ENCODE peak calls at places on chromosomes 12 and 14, in four cellular contexts. One of them, this sample, is unnamed.

GRCh38 chr12:15591811-15592210 is 197.4 kb downstream of the EPS8 start:
- DNase-seq in K562: no peak
- DNase-seq in IMR-90: no peak
- DNase-seq in SK-N-SH: no peak
- DNase-seq in this sample: no peak

GRCh38 chr14:75879031-75879430 is 102.8 kb downstream of the TGFB3 start:
- DNase-seq in K562: no peak
- DNase-seq in IMR-90: peak; percentile 97
- DNase-seq in SK-N-SH: no peak
- DNase-seq in this sample: no peak

GRCh38 chr12:120292661-120293531 is at the start of gene RNU4-1:
- DNase-seq in K562: peak; percentile 94
- DNase-seq in IMR-90: peak; percentile 97
- DNase-seq in SK-N-SH: peak; percentile 57
- DNase-seq in this sample: peak; percentile 92

GRCh38 chr12:91023326-91024004 is 18.7 kb upstream of the EPYC start:
- DNase-seq in K562: no peak
- DNase-seq in IMR-90: peak; percentile 90
- DNase-seq in SK-N-SH: no peak
- DNase-seq in this sample: no peak

GRCh38 chr14:59328410-59328809 is 136.8 kb downstream of the GPR135 start:
- DNase-seq in K562: no peak
- DNase-seq in IMR-90: peak; percentile 27
- DNase-seq in SK-N-SH: no peak
- DNase-seq in this sample: no peak

GRCh38 chr14:64855732-64856527 is 23.8 kb downstream of the SPTB start:
- DNase-seq in K562: no peak
- DNase-seq in IMR-90: no peak
- DNase-seq in SK-N-SH: no peak
- DNase-seq in this sample: no peak

GRCh38 chr12:91722072-91722471 is 423.6 kb downstream of the BTG1 start:
- DNase-seq in K562: no peak
- DNase-seq in IMR-90: no peak
- DNase-seq in SK-N-SH: no peak
- DNase-seq in this sample: no peak

GRCh38 chr14:91947196-91948184 is at the start of gene FBLN5:
- DNase-seq in K562: no peak
- DNase-seq in IMR-90: peak; percentile 88
- DNase-seq in SK-N-SH: peak; percentile 62
- DNase-seq in this sample: no peak

GRCh38 chr14:24032727-24033418 is 18.9 kb upstream of the CARMIL3 start:
- DNase-seq in K562: no peak
- DNase-seq in IMR-90: peak; percentile 79
- DNase-seq in SK-N-SH: no peak
- DNase-seq in this sample: no peak

GRCh38 chr14:90444077-90444696 is 47.4 kb downstream of the CALM1 start:
- DNase-seq in K562: no peak
- DNase-seq in IMR-90: no peak
- DNase-seq in SK-N-SH: no peak
- DNase-seq in this sample: no peak

GRCh38 chr14:106843951-106844483 is 1317.6 kb downstream of the TMEM121 start:
- DNase-seq in K562: no peak
- DNase-seq in IMR-90: no peak
- DNase-seq in SK-N-SH: peak; percentile 13
- DNase-seq in this sample: no peak

GRCh38 chr14:91770185-91770584 is 38.3 kb upstream of the CATSPERB start:
- DNase-seq in K562: no peak
- DNase-seq in IMR-90: no peak
- DNase-seq in SK-N-SH: no peak
- DNase-seq in this sample: no peak

GRCh38 chr14:69226736-69227135 is 33.2 kb upstream of the GALNT16 start:
- DNase-seq in K562: no peak
- DNase-seq in IMR-90: no peak
- DNase-seq in SK-N-SH: no peak
- DNase-seq in this sample: no peak

GRCh38 chr12:53218551-53219114 is 11.6 kb upstream of the ITGB7 start:
- DNase-seq in K562: no peak
- DNase-seq in IMR-90: no peak
- DNase-seq in SK-N-SH: no peak
- DNase-seq in this sample: no peak

GRCh38 chr12:47995976-47996375 is 8.3 kb downstream of the COL2A1 start:
- DNase-seq in K562: no peak
- DNase-seq in IMR-90: peak; percentile 76
- DNase-seq in SK-N-SH: no peak
- DNase-seq in this sample: no peak

GRCh38 chr12:66902020-66902419 is 223.1 kb upstream of the GRIP1 start:
- DNase-seq in K562: no peak
- DNase-seq in IMR-90: no peak
- DNase-seq in SK-N-SH: no peak
- DNase-seq in this sample: no peak

GRCh38 chr14:101876539-101876938 is 87.8 kb upstream of the DYNC1H1 start:
- DNase-seq in K562: no peak
- DNase-seq in IMR-90: peak; percentile 18
- DNase-seq in SK-N-SH: peak; percentile 87
- DNase-seq in this sample: peak; percentile 75

GRCh38 chr12:90055071-90055470 is 346.4 kb upstream of the ATP2B1 start:
- DNase-seq in K562: no peak
- DNase-seq in IMR-90: peak; percentile 25
- DNase-seq in SK-N-SH: no peak
- DNase-seq in this sample: no peak

GRCh38 chr12:124758266-124759200 is 105.1 kb downstream of the SCARB1 start:
- DNase-seq in K562: no peak
- DNase-seq in IMR-90: no peak
- DNase-seq in SK-N-SH: peak; percentile 86
- DNase-seq in this sample: no peak

GRCh38 chr14:103401223-103402214 is 16.3 kb downstream of the MARK3 start:
- DNase-seq in K562: peak; percentile 49
- DNase-seq in IMR-90: peak; percentile 87
- DNase-seq in SK-N-SH: no peak
- DNase-seq in this sample: no peak

GRCh38 chr14:63895510-63895909 is 42.7 kb downstream of the SYNE2 start:
- DNase-seq in K562: no peak
- DNase-seq in IMR-90: no peak
- DNase-seq in SK-N-SH: no peak
- DNase-seq in this sample: no peak

GRCh38 chr12:117188961-117189724 is 1.1 kb downstream of the FBXO21 start:
- DNase-seq in K562: no peak
- DNase-seq in IMR-90: peak; percentile 72
- DNase-seq in SK-N-SH: no peak
- DNase-seq in this sample: no peak

GRCh38 chr12:54300732-54301427 is at the start of gene NFE2:
- DNase-seq in K562: peak; percentile 94
- DNase-seq in IMR-90: peak; percentile 77
- DNase-seq in SK-N-SH: peak; percentile 49
- DNase-seq in this sample: no peak

GRCh38 chr12:65518771-65519170 is 240.3 kb downstream of the MSRB3 start:
- DNase-seq in K562: no peak
- DNase-seq in IMR-90: no peak
- DNase-seq in SK-N-SH: no peak
- DNase-seq in this sample: no peak

GRCh38 chr12:75766263-75767160 is 255.1 kb upstream of the KRR1 start:
- DNase-seq in K562: no peak
- DNase-seq in IMR-90: peak; percentile 80
- DNase-seq in SK-N-SH: no peak
- DNase-seq in this sample: no peak

GRCh38 chr12:88309546-88309945 is 167.4 kb downstream of the TMTC3 start:
- DNase-seq in K562: no peak
- DNase-seq in IMR-90: peak; percentile 83
- DNase-seq in SK-N-SH: no peak
- DNase-seq in this sample: no peak

GRCh38 chr12:46395308-46395707 is 22.7 kb upstream of the SLC38A2 start:
- DNase-seq in K562: no peak
- DNase-seq in IMR-90: no peak
- DNase-seq in SK-N-SH: no peak
- DNase-seq in this sample: no peak

GRCh38 chr14:75274899-75275569 is 3.6 kb upstream of the FOS start:
- DNase-seq in K562: no peak
- DNase-seq in IMR-90: peak; percentile 96
- DNase-seq in SK-N-SH: no peak
- DNase-seq in this sample: peak; percentile 40

GRCh38 chr12:1744932-1745331 is 54.1 kb downstream of the ADIPOR2 start:
- DNase-seq in K562: no peak
- DNase-seq in IMR-90: peak; percentile 35
- DNase-seq in SK-N-SH: no peak
- DNase-seq in this sample: no peak

GRCh38 chr12:8912910-8913309 is 1.4 kb upstream of the PHC1 start:
- DNase-seq in K562: peak; percentile 16
- DNase-seq in IMR-90: no peak
- DNase-seq in SK-N-SH: peak; percentile 41
- DNase-seq in this sample: no peak

GRCh38 chr12:124764870-124765570 is 98.6 kb downstream of the SCARB1 start:
- DNase-seq in K562: no peak
- DNase-seq in IMR-90: peak; percentile 89
- DNase-seq in SK-N-SH: no peak
- DNase-seq in this sample: no peak

GRCh38 chr12:32027684-32028355 is 68.6 kb downstream of the RESF1 start:
- DNase-seq in K562: no peak
- DNase-seq in IMR-90: no peak
- DNase-seq in SK-N-SH: no peak
- DNase-seq in this sample: no peak

GRCh38 chr12:20555015-20555414 is 140.1 kb upstream of the SLCO1C1 start:
- DNase-seq in K562: no peak
- DNase-seq in IMR-90: no peak
- DNase-seq in SK-N-SH: no peak
- DNase-seq in this sample: no peak

GRCh38 chr14:87461704-87462103 is 531.3 kb downstream of the GALC start:
- DNase-seq in K562: no peak
- DNase-seq in IMR-90: no peak
- DNase-seq in SK-N-SH: no peak
- DNase-seq in this sample: no peak

GRCh38 chr14:51395361-51395849 is 155.4 kb downstream of the TMX1 start:
- DNase-seq in K562: no peak
- DNase-seq in IMR-90: peak; percentile 89
- DNase-seq in SK-N-SH: peak; percentile 72
- DNase-seq in this sample: no peak

GRCh38 chr12:54390668-54391551 is 6.4 kb upstream of the ZNF385A start:
- DNase-seq in K562: peak; percentile 95
- DNase-seq in IMR-90: no peak
- DNase-seq in SK-N-SH: peak; percentile 83
- DNase-seq in this sample: no peak

GRCh38 chr12:57770734-57771133 is 1.2 kb downstream of the METTL1 start:
- DNase-seq in K562: no peak
- DNase-seq in IMR-90: no peak
- DNase-seq in SK-N-SH: no peak
- DNase-seq in this sample: no peak
- TF ChIP-seq MXI1 in K562: no peak
- TF ChIP-seq MXI1 in IMR-90: no peak
- TF ChIP-seq MXI1 in SK-N-SH: no peak
- TF ChIP-seq MXI1 in this sample: no peak

DNA sequence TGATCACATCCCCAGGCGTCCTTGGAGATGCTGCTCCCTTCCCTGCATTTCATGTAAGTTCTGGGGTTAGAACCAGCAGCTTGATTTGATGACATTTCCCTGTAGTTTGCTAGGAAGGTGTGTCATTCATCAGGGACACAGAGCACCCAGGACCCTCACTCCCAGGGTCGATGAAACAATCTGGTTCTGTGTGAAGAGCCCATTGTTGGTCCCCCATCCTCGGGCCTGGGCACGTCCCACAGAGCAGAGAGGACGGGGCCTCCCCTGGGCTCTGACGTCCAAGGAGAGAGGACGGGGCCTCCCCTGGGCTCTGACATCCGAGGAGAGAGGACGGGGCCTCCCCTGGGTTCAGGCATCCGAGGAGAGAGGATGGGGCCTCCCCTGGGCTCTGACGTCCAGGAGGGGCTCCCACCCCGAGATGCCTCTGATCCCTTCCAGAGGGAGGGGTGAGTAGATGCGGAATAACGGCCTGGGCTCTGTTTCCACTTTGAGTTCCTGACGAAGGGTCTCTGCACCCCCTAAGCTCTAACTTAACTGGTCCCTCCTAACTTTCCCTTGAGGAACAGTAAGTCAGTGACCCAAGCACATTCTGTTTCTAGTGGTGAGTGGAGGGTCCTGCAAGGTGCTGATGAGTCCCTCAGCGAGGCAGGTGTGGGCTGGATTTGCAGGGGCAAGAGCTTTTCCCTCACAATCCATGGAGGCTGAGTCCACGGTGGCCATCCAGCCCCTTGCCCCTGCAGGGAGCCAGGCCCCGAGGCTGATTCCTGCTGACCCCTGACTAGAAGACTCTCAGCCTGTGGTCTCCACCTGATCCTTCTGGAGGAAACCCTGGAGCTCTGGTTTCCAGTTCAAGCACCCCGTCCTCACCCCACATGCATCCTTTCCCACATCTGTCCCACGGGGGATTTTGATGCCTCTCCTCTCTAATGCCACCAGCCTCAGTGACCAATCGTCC is 35.5 kb upstream of the SFSWAP start:
- DNase-seq in K562: no peak
- DNase-seq in IMR-90: no peak
- DNase-seq in SK-N-SH: peak; percentile 3
- DNase-seq in this sample: no peak
- TF ChIP-seq MXI1 in K562: no peak
- TF ChIP-seq MXI1 in IMR-90: no peak
- TF ChIP-seq MXI1 in SK-N-SH: no peak
- TF ChIP-seq MXI1 in this sample: no peak

DNA sequence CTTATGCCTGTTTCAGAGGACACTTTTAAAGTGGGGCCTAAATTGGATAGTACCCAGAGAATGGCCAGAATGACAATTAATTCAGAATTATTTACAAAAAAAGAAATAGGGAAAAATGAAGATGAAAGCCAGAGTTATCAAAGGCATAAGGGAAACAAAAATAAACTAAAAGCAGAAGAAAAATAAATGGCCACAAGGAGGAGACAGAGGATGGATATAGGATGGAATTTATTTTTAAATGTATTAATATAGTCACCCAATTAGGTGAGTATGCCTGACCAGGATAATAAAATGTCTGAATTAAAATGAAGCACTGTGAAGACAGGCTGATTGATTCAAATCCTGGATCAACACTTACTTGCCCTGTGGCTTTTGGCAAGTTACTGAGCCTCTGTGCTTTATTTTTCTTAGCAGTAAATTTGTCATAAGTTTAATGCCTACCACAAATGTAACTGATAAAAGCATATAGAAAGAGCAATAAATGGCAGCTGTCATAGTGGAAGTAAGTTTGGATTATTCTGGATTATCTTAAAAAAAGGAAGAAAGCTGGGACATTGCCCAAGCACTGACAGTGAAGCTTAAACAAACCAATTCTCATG is 3.4 kb downstream of the CLEC9A start:
- DNase-seq in K562: no peak
- DNase-seq in IMR-90: peak; percentile 18
- DNase-seq in SK-N-SH: no peak
- DNase-seq in this sample: no peak
- TF ChIP-seq MXI1 in K562: no peak
- TF ChIP-seq MXI1 in IMR-90: no peak
- TF ChIP-seq MXI1 in SK-N-SH: no peak
- TF ChIP-seq MXI1 in this sample: no peak

DNA sequence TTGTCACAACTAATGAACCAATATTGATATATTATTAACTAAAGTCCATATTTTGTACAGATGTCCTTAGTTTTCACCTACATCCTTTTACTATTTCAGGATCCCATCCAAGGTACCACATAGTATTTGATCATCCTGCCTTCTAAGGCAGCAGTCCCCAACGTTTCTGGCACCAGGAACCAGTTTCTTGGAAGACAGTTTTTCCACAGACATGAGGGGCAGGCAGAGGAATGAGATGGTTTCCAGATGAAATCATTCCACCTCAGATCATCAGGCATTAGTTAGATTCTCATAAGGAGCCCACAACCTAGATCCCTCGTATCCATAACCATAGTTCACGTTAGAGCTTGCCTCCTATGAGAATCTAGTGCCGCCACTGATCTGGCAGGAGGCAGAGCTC is 82.8 kb upstream of the BCL2L14 start:
- DNase-seq in K562: no peak
- DNase-seq in IMR-90: no peak
- DNase-seq in SK-N-SH: no peak
- DNase-seq in this sample: no peak
- TF ChIP-seq MXI1 in K562: no peak
- TF ChIP-seq MXI1 in IMR-90: no peak
- TF ChIP-seq MXI1 in SK-N-SH: no peak
- TF ChIP-seq MXI1 in this sample: no peak